ENCODE peak calls at places on chromosomes 7 and 10, in nine cellular contexts. One of them, this sample, is unnamed.

GRCh38 chr7:28813238-28813962 is 144.7 kb downstream of the TRIL start:
- DNase-seq in AG09309: no peak
- DNase-seq in choroid plexus epithelial cell: no peak
- DNase-seq in kidney: no peak
- DNase-seq in uterus: no peak
- DNase-seq in GM20000: no peak
- DNase-seq in fibroblast of lung: no peak
- DNase-seq in Calu3: no peak
- DNase-seq in H1: no peak
- DNase-seq in this sample: no peak

GRCh38 chr10:94361161-94361794 is 1.5 kb downstream of the NOC3L start:
- DNase-seq in AG09309: no peak
- DNase-seq in choroid plexus epithelial cell: peak
- DNase-seq in kidney: no peak
- DNase-seq in uterus: no peak
- DNase-seq in GM20000: no peak
- DNase-seq in fibroblast of lung: peak
- DNase-seq in Calu3: no peak
- DNase-seq in H1: no peak
- DNase-seq in this sample: no peak

GRCh38 chr7:23357190-23358093 is 58.3 kb downstream of the MALSU1 start:
- DNase-seq in AG09309: no peak
- DNase-seq in choroid plexus epithelial cell: peak
- DNase-seq in kidney: no peak
- DNase-seq in uterus: no peak
- DNase-seq in GM20000: peak
- DNase-seq in fibroblast of lung: peak
- DNase-seq in Calu3: no peak
- DNase-seq in H1: no peak
- DNase-seq in this sample: no peak

GRCh38 chr10:27451054-27451453 is 53.0 kb upstream of the RAB18 start:
- DNase-seq in AG09309: no peak
- DNase-seq in choroid plexus epithelial cell: no peak
- DNase-seq in kidney: no peak
- DNase-seq in uterus: no peak
- DNase-seq in GM20000: no peak
- DNase-seq in fibroblast of lung: no peak
- DNase-seq in Calu3: no peak
- DNase-seq in H1: no peak
- DNase-seq in this sample: no peak

GRCh38 chr10:47151880-47152279 is 148.1 kb upstream of the GDF10 start:
- DNase-seq in AG09309: no peak
- DNase-seq in choroid plexus epithelial cell: peak
- DNase-seq in kidney: no peak
- DNase-seq in uterus: no peak
- DNase-seq in GM20000: no peak
- DNase-seq in fibroblast of lung: no peak
- DNase-seq in Calu3: no peak
- DNase-seq in H1: no peak
- DNase-seq in this sample: no peak

GRCh38 chr10:132606536-132607316 is 69.1 kb downstream of the INPP5A start:
- DNase-seq in AG09309: no peak
- DNase-seq in choroid plexus epithelial cell: peak
- DNase-seq in kidney: peak
- DNase-seq in uterus: peak
- DNase-seq in GM20000: no peak
- DNase-seq in fibroblast of lung: peak
- DNase-seq in Calu3: no peak
- DNase-seq in H1: no peak
- DNase-seq in this sample: no peak

GRCh38 chr10:49569031-49569765 is 30.3 kb upstream of the ERCC6 start:
- DNase-seq in AG09309: peak
- DNase-seq in choroid plexus epithelial cell: peak
- DNase-seq in kidney: no peak
- DNase-seq in uterus: peak
- DNase-seq in GM20000: no peak
- DNase-seq in fibroblast of lung: peak
- DNase-seq in Calu3: peak
- DNase-seq in H1: no peak
- DNase-seq in this sample: no peak

GRCh38 chr7:94296886-94297285 is 97.8 kb upstream of the COL1A2 start:
- DNase-seq in AG09309: no peak
- DNase-seq in choroid plexus epithelial cell: no peak
- DNase-seq in kidney: no peak
- DNase-seq in uterus: no peak
- DNase-seq in GM20000: no peak
- DNase-seq in fibroblast of lung: no peak
- DNase-seq in Calu3: no peak
- DNase-seq in H1: no peak
- DNase-seq in this sample: no peak

GRCh38 chr10:96497391-96497790 is 16.3 kb downstream of the TLL2 start:
- DNase-seq in AG09309: no peak
- DNase-seq in choroid plexus epithelial cell: no peak
- DNase-seq in kidney: no peak
- DNase-seq in uterus: no peak
- DNase-seq in GM20000: no peak
- DNase-seq in fibroblast of lung: no peak
- DNase-seq in Calu3: no peak
- DNase-seq in H1: no peak
- DNase-seq in this sample: no peak

GRCh38 chr7:15801565-15801964 is 115.1 kb upstream of the MEOX2 start:
- DNase-seq in AG09309: peak
- DNase-seq in choroid plexus epithelial cell: peak
- DNase-seq in kidney: no peak
- DNase-seq in uterus: no peak
- DNase-seq in GM20000: no peak
- DNase-seq in fibroblast of lung: peak
- DNase-seq in Calu3: no peak
- DNase-seq in H1: no peak
- DNase-seq in this sample: no peak

GRCh38 chr10:127872011-127872741 is 20.6 kb downstream of the CLRN3 start:
- DNase-seq in AG09309: no peak
- DNase-seq in choroid plexus epithelial cell: peak
- DNase-seq in kidney: peak
- DNase-seq in uterus: no peak
- DNase-seq in GM20000: no peak
- DNase-seq in fibroblast of lung: peak
- DNase-seq in Calu3: no peak
- DNase-seq in H1: no peak
- DNase-seq in this sample: no peak

GRCh38 chr7:55271661-55272060 is 93.5 kb upstream of the LANCL2 start:
- DNase-seq in AG09309: no peak
- DNase-seq in choroid plexus epithelial cell: no peak
- DNase-seq in kidney: no peak
- DNase-seq in uterus: no peak
- DNase-seq in GM20000: no peak
- DNase-seq in fibroblast of lung: no peak
- DNase-seq in Calu3: no peak
- DNase-seq in H1: no peak
- DNase-seq in this sample: no peak

GRCh38 chr10:19935106-19935505 is 118.9 kb downstream of the PLXDC2 start:
- DNase-seq in AG09309: no peak
- DNase-seq in choroid plexus epithelial cell: no peak
- DNase-seq in kidney: no peak
- DNase-seq in uterus: no peak
- DNase-seq in GM20000: no peak
- DNase-seq in fibroblast of lung: no peak
- DNase-seq in Calu3: no peak
- DNase-seq in H1: no peak
- DNase-seq in this sample: no peak

GRCh38 chr7:143407296-143408246 is 1.1 kb downstream of the EPHA1 start:
- DNase-seq in AG09309: no peak
- DNase-seq in choroid plexus epithelial cell: no peak
- DNase-seq in kidney: no peak
- DNase-seq in uterus: peak
- DNase-seq in GM20000: peak
- DNase-seq in fibroblast of lung: no peak
- DNase-seq in Calu3: no peak
- DNase-seq in H1: no peak
- DNase-seq in this sample: no peak

GRCh38 chr7:90709501-90710465 is 113.7 kb downstream of the CDK14 start:
- DNase-seq in AG09309: no peak
- DNase-seq in choroid plexus epithelial cell: peak
- DNase-seq in kidney: no peak
- DNase-seq in uterus: peak
- DNase-seq in GM20000: no peak
- DNase-seq in fibroblast of lung: peak
- DNase-seq in Calu3: no peak
- DNase-seq in H1: no peak
- DNase-seq in this sample: no peak

GRCh38 chr7:20785211-20786048 is 1.3 kb downstream of the SP8 start:
- DNase-seq in AG09309: no peak
- DNase-seq in choroid plexus epithelial cell: no peak
- DNase-seq in kidney: no peak
- DNase-seq in uterus: no peak
- DNase-seq in GM20000: peak
- DNase-seq in fibroblast of lung: no peak
- DNase-seq in Calu3: peak
- DNase-seq in H1: no peak
- DNase-seq in this sample: peak

GRCh38 chr10:12466701-12467100 is 117.4 kb downstream of the CAMK1D start:
- DNase-seq in AG09309: no peak
- DNase-seq in choroid plexus epithelial cell: peak
- DNase-seq in kidney: no peak
- DNase-seq in uterus: no peak
- DNase-seq in GM20000: no peak
- DNase-seq in fibroblast of lung: peak
- DNase-seq in Calu3: no peak
- DNase-seq in H1: no peak
- DNase-seq in this sample: no peak

GRCh38 chr10:53430127-53430891 is 657.7 kb upstream of the MBL2 start:
- DNase-seq in AG09309: no peak
- DNase-seq in choroid plexus epithelial cell: no peak
- DNase-seq in kidney: no peak
- DNase-seq in uterus: no peak
- DNase-seq in GM20000: no peak
- DNase-seq in fibroblast of lung: no peak
- DNase-seq in Calu3: no peak
- DNase-seq in H1: no peak
- DNase-seq in this sample: no peak

GRCh38 chr7:130009848-130010688 is 41.1 kb downstream of the ZC3HC1 start:
- DNase-seq in AG09309: peak
- DNase-seq in choroid plexus epithelial cell: peak
- DNase-seq in kidney: peak
- DNase-seq in uterus: no peak
- DNase-seq in GM20000: peak
- DNase-seq in fibroblast of lung: peak
- DNase-seq in Calu3: peak
- DNase-seq in H1: no peak
- DNase-seq in this sample: no peak

GRCh38 chr7:115911466-115911865 is 119.1 kb downstream of the TFEC start:
- DNase-seq in AG09309: no peak
- DNase-seq in choroid plexus epithelial cell: peak
- DNase-seq in kidney: no peak
- DNase-seq in uterus: no peak
- DNase-seq in GM20000: no peak
- DNase-seq in fibroblast of lung: no peak
- DNase-seq in Calu3: no peak
- DNase-seq in H1: no peak
- DNase-seq in this sample: no peak

GRCh38 chr7:115906690-115907089 is 123.9 kb downstream of the TFEC start:
- DNase-seq in AG09309: no peak
- DNase-seq in choroid plexus epithelial cell: no peak
- DNase-seq in kidney: no peak
- DNase-seq in uterus: no peak
- DNase-seq in GM20000: no peak
- DNase-seq in fibroblast of lung: no peak
- DNase-seq in Calu3: no peak
- DNase-seq in H1: no peak
- DNase-seq in this sample: no peak

GRCh38 chr7:115914951-115915350 is 115.6 kb downstream of the TFEC start:
- DNase-seq in AG09309: no peak
- DNase-seq in choroid plexus epithelial cell: no peak
- DNase-seq in kidney: no peak
- DNase-seq in uterus: no peak
- DNase-seq in GM20000: no peak
- DNase-seq in fibroblast of lung: no peak
- DNase-seq in Calu3: no peak
- DNase-seq in H1: no peak
- DNase-seq in this sample: no peak

GRCh38 chr7:115910541-115911164 is 119.9 kb downstream of the TFEC start:
- DNase-seq in AG09309: peak
- DNase-seq in choroid plexus epithelial cell: peak
- DNase-seq in kidney: no peak
- DNase-seq in uterus: no peak
- DNase-seq in GM20000: peak
- DNase-seq in fibroblast of lung: peak
- DNase-seq in Calu3: no peak
- DNase-seq in H1: no peak
- DNase-seq in this sample: no peak
- TF ChIP-seq CTCF in AG09309: peak
- TF ChIP-seq CTCF in choroid plexus epithelial cell: peak
- TF ChIP-seq CTCF in kidney: peak
- TF ChIP-seq CTCF in uterus: peak
- TF ChIP-seq CTCF in GM20000: no peak
- TF ChIP-seq CTCF in fibroblast of lung: peak
- TF ChIP-seq CTCF in Calu3: peak
- TF ChIP-seq CTCF in H1: peak
- TF ChIP-seq CTCF in this sample: peak

GRCh38 chr10:103781329-103782061 is 73.9 kb downstream of the SH3PXD2A start:
- DNase-seq in AG09309: peak
- DNase-seq in choroid plexus epithelial cell: peak
- DNase-seq in kidney: peak
- DNase-seq in uterus: no peak
- DNase-seq in GM20000: no peak
- DNase-seq in fibroblast of lung: peak
- DNase-seq in Calu3: no peak
- DNase-seq in H1: no peak
- DNase-seq in this sample: no peak
- TF ChIP-seq CTCF in AG09309: peak
- TF ChIP-seq CTCF in choroid plexus epithelial cell: peak
- TF ChIP-seq CTCF in kidney: no peak
- TF ChIP-seq CTCF in uterus: no peak
- TF ChIP-seq CTCF in GM20000: no peak
- TF ChIP-seq CTCF in fibroblast of lung: peak
- TF ChIP-seq CTCF in Calu3: no peak
- TF ChIP-seq CTCF in H1: peak
- TF ChIP-seq CTCF in this sample: no peak

GRCh38 chr7:70790215-70791073 is 341.5 kb upstream of the GALNT17 start:
- DNase-seq in AG09309: no peak
- DNase-seq in choroid plexus epithelial cell: no peak
- DNase-seq in kidney: no peak
- DNase-seq in uterus: no peak
- DNase-seq in GM20000: no peak
- DNase-seq in fibroblast of lung: no peak
- DNase-seq in Calu3: no peak
- DNase-seq in H1: no peak
- DNase-seq in this sample: no peak
- TF ChIP-seq CTCF in AG09309: no peak
- TF ChIP-seq CTCF in choroid plexus epithelial cell: no peak
- TF ChIP-seq CTCF in kidney: no peak
- TF ChIP-seq CTCF in uterus: no peak
- TF ChIP-seq CTCF in GM20000: no peak
- TF ChIP-seq CTCF in fibroblast of lung: no peak
- TF ChIP-seq CTCF in Calu3: no peak
- TF ChIP-seq CTCF in H1: no peak
- TF ChIP-seq CTCF in this sample: no peak

DNA sequence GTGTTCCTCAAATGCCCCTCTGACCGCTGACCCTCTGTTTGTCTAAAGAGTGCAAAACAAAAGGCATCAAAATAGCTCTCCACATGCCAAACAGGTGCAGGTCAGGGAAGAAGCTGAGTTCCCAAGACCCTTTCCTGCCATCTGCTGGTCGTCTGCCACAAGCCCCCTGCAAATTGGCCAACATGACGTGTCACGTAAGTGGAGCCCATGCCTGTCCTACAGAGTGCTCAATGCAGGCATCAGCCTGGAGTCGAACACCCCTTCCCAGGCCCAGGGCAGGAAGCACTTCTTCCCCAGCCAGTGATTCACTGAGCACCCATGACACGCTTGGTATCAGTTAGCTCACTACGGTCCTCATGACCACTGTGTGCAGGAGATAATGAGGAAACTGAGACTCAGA is 14.1 kb downstream of the TMEM72 start:
- DNase-seq in AG09309: no peak
- DNase-seq in choroid plexus epithelial cell: peak
- DNase-seq in kidney: no peak
- DNase-seq in uterus: no peak
- DNase-seq in GM20000: no peak
- DNase-seq in fibroblast of lung: peak
- DNase-seq in Calu3: peak
- DNase-seq in H1: peak
- DNase-seq in this sample: peak
- TF ChIP-seq CTCF in AG09309: no peak
- TF ChIP-seq CTCF in choroid plexus epithelial cell: peak
- TF ChIP-seq CTCF in kidney: peak
- TF ChIP-seq CTCF in uterus: no peak
- TF ChIP-seq CTCF in GM20000: no peak
- TF ChIP-seq CTCF in fibroblast of lung: peak
- TF ChIP-seq CTCF in Calu3: peak
- TF ChIP-seq CTCF in H1: peak
- TF ChIP-seq CTCF in this sample: peak